ENCODE peak calls at places on chromosomes 7 and 10, in seven cellular contexts. One of them, this sample, is unnamed.

GRCh38 chr7:42137941-42138340 is 99.1 kb downstream of the GLI3 start:
- DNase-seq in NCI-H1436: no peak
- DNase-seq in germinal center: no peak
- DNase-seq in activated naive CD4-positive, alpha-beta T cell treated with anti-CD3 and anti-CD28 coated beads, Interleukin-2, amount 50 U/mL, for 16 hours: no peak
- DNase-seq in iPS DF 6.9: no peak
- DNase-seq in stimulated activated CD8-positive, alpha-beta memory T cell treated with anti-CD3 and anti-CD28 coated beads, Interleukin-12 subunit alpha, Interleukin-12 subunit beta, amount 100 ng/mL, for 4 hours: no peak
- DNase-seq in NCI-H1105 treated with DMSO at 0.1 percent for 48 hours: no peak
- DNase-seq in this sample: no peak

GRCh38 chr10:93413252-93413689 is 68.9 kb downstream of the MYOF start:
- DNase-seq in NCI-H1436: no peak
- DNase-seq in germinal center: no peak
- DNase-seq in activated naive CD4-positive, alpha-beta T cell treated with anti-CD3 and anti-CD28 coated beads, Interleukin-2, amount 50 U/mL, for 16 hours: no peak
- DNase-seq in iPS DF 6.9: no peak
- DNase-seq in stimulated activated CD8-positive, alpha-beta memory T cell treated with anti-CD3 and anti-CD28 coated beads, Interleukin-12 subunit alpha, Interleukin-12 subunit beta, amount 100 ng/mL, for 4 hours: no peak
- DNase-seq in NCI-H1105 treated with DMSO at 0.1 percent for 48 hours: no peak
- DNase-seq in this sample: no peak

GRCh38 chr10:27724287-27724686 is 21.3 kb downstream of the MKX start:
- DNase-seq in NCI-H1436: no peak
- DNase-seq in germinal center: no peak
- DNase-seq in activated naive CD4-positive, alpha-beta T cell treated with anti-CD3 and anti-CD28 coated beads, Interleukin-2, amount 50 U/mL, for 16 hours: no peak
- DNase-seq in iPS DF 6.9: no peak
- DNase-seq in stimulated activated CD8-positive, alpha-beta memory T cell treated with anti-CD3 and anti-CD28 coated beads, Interleukin-12 subunit alpha, Interleukin-12 subunit beta, amount 100 ng/mL, for 4 hours: no peak
- DNase-seq in NCI-H1105 treated with DMSO at 0.1 percent for 48 hours: no peak
- DNase-seq in this sample: no peak

GRCh38 chr7:93435791-93436190 is 138.7 kb downstream of the CALCR start:
- DNase-seq in NCI-H1436: no peak
- DNase-seq in germinal center: no peak
- DNase-seq in activated naive CD4-positive, alpha-beta T cell treated with anti-CD3 and anti-CD28 coated beads, Interleukin-2, amount 50 U/mL, for 16 hours: no peak
- DNase-seq in iPS DF 6.9: no peak
- DNase-seq in stimulated activated CD8-positive, alpha-beta memory T cell treated with anti-CD3 and anti-CD28 coated beads, Interleukin-12 subunit alpha, Interleukin-12 subunit beta, amount 100 ng/mL, for 4 hours: no peak
- DNase-seq in NCI-H1105 treated with DMSO at 0.1 percent for 48 hours: no peak
- DNase-seq in this sample: no peak

GRCh38 chr10:33330543-33331019 is 3.9 kb downstream of the NRP1 start:
- DNase-seq in NCI-H1436: peak
- DNase-seq in germinal center: peak
- DNase-seq in activated naive CD4-positive, alpha-beta T cell treated with anti-CD3 and anti-CD28 coated beads, Interleukin-2, amount 50 U/mL, for 16 hours: peak
- DNase-seq in iPS DF 6.9: peak
- DNase-seq in stimulated activated CD8-positive, alpha-beta memory T cell treated with anti-CD3 and anti-CD28 coated beads, Interleukin-12 subunit alpha, Interleukin-12 subunit beta, amount 100 ng/mL, for 4 hours: peak
- DNase-seq in NCI-H1105 treated with DMSO at 0.1 percent for 48 hours: peak
- DNase-seq in this sample: peak

GRCh38 chr10:69861251-69862240 is 59.8 kb downstream of the COL13A1 start:
- DNase-seq in NCI-H1436: peak
- DNase-seq in germinal center: no peak
- DNase-seq in activated naive CD4-positive, alpha-beta T cell treated with anti-CD3 and anti-CD28 coated beads, Interleukin-2, amount 50 U/mL, for 16 hours: no peak
- DNase-seq in iPS DF 6.9: no peak
- DNase-seq in stimulated activated CD8-positive, alpha-beta memory T cell treated with anti-CD3 and anti-CD28 coated beads, Interleukin-12 subunit alpha, Interleukin-12 subunit beta, amount 100 ng/mL, for 4 hours: no peak
- DNase-seq in NCI-H1105 treated with DMSO at 0.1 percent for 48 hours: peak
- DNase-seq in this sample: peak

GRCh38 chr10:127849224-127849623 is 43.5 kb downstream of the CLRN3 start:
- DNase-seq in NCI-H1436: no peak
- DNase-seq in germinal center: no peak
- DNase-seq in activated naive CD4-positive, alpha-beta T cell treated with anti-CD3 and anti-CD28 coated beads, Interleukin-2, amount 50 U/mL, for 16 hours: no peak
- DNase-seq in iPS DF 6.9: no peak
- DNase-seq in stimulated activated CD8-positive, alpha-beta memory T cell treated with anti-CD3 and anti-CD28 coated beads, Interleukin-12 subunit alpha, Interleukin-12 subunit beta, amount 100 ng/mL, for 4 hours: no peak
- DNase-seq in NCI-H1105 treated with DMSO at 0.1 percent for 48 hours: no peak
- DNase-seq in this sample: no peak

GRCh38 chr10:114022751-114023150 is 20.9 kb upstream of the ADRB1 start:
- DNase-seq in NCI-H1436: no peak
- DNase-seq in germinal center: no peak
- DNase-seq in activated naive CD4-positive, alpha-beta T cell treated with anti-CD3 and anti-CD28 coated beads, Interleukin-2, amount 50 U/mL, for 16 hours: no peak
- DNase-seq in iPS DF 6.9: no peak
- DNase-seq in stimulated activated CD8-positive, alpha-beta memory T cell treated with anti-CD3 and anti-CD28 coated beads, Interleukin-12 subunit alpha, Interleukin-12 subunit beta, amount 100 ng/mL, for 4 hours: no peak
- DNase-seq in NCI-H1105 treated with DMSO at 0.1 percent for 48 hours: no peak
- DNase-seq in this sample: no peak

GRCh38 chr10:74987339-74988054 is 124.0 kb upstream of the SAMD8 start:
- DNase-seq in NCI-H1436: no peak
- DNase-seq in germinal center: no peak
- DNase-seq in activated naive CD4-positive, alpha-beta T cell treated with anti-CD3 and anti-CD28 coated beads, Interleukin-2, amount 50 U/mL, for 16 hours: no peak
- DNase-seq in iPS DF 6.9: no peak
- DNase-seq in stimulated activated CD8-positive, alpha-beta memory T cell treated with anti-CD3 and anti-CD28 coated beads, Interleukin-12 subunit alpha, Interleukin-12 subunit beta, amount 100 ng/mL, for 4 hours: no peak
- DNase-seq in NCI-H1105 treated with DMSO at 0.1 percent for 48 hours: no peak
- DNase-seq in this sample: no peak

GRCh38 chr7:102421706-102422105 is 11.7 kb upstream of the ORAI2 start:
- DNase-seq in NCI-H1436: no peak
- DNase-seq in germinal center: no peak
- DNase-seq in activated naive CD4-positive, alpha-beta T cell treated with anti-CD3 and anti-CD28 coated beads, Interleukin-2, amount 50 U/mL, for 16 hours: no peak
- DNase-seq in iPS DF 6.9: no peak
- DNase-seq in stimulated activated CD8-positive, alpha-beta memory T cell treated with anti-CD3 and anti-CD28 coated beads, Interleukin-12 subunit alpha, Interleukin-12 subunit beta, amount 100 ng/mL, for 4 hours: no peak
- DNase-seq in NCI-H1105 treated with DMSO at 0.1 percent for 48 hours: no peak
- DNase-seq in this sample: no peak

GRCh38 chr10:60479305-60480020 is 89.8 kb upstream of the ANK3 start:
- DNase-seq in NCI-H1436: no peak
- DNase-seq in germinal center: no peak
- DNase-seq in activated naive CD4-positive, alpha-beta T cell treated with anti-CD3 and anti-CD28 coated beads, Interleukin-2, amount 50 U/mL, for 16 hours: no peak
- DNase-seq in iPS DF 6.9: no peak
- DNase-seq in stimulated activated CD8-positive, alpha-beta memory T cell treated with anti-CD3 and anti-CD28 coated beads, Interleukin-12 subunit alpha, Interleukin-12 subunit beta, amount 100 ng/mL, for 4 hours: no peak
- DNase-seq in NCI-H1105 treated with DMSO at 0.1 percent for 48 hours: no peak
- DNase-seq in this sample: no peak

GRCh38 chr10:52755297-52756062 is 17.1 kb downstream of the MBL2 start:
- DNase-seq in NCI-H1436: no peak
- DNase-seq in germinal center: no peak
- DNase-seq in activated naive CD4-positive, alpha-beta T cell treated with anti-CD3 and anti-CD28 coated beads, Interleukin-2, amount 50 U/mL, for 16 hours: no peak
- DNase-seq in iPS DF 6.9: no peak
- DNase-seq in stimulated activated CD8-positive, alpha-beta memory T cell treated with anti-CD3 and anti-CD28 coated beads, Interleukin-12 subunit alpha, Interleukin-12 subunit beta, amount 100 ng/mL, for 4 hours: no peak
- DNase-seq in NCI-H1105 treated with DMSO at 0.1 percent for 48 hours: no peak
- DNase-seq in this sample: no peak

GRCh38 chr10:71443676-71444075 is 47.0 kb downstream of the CDH23 start:
- DNase-seq in NCI-H1436: no peak
- DNase-seq in germinal center: no peak
- DNase-seq in activated naive CD4-positive, alpha-beta T cell treated with anti-CD3 and anti-CD28 coated beads, Interleukin-2, amount 50 U/mL, for 16 hours: no peak
- DNase-seq in iPS DF 6.9: no peak
- DNase-seq in stimulated activated CD8-positive, alpha-beta memory T cell treated with anti-CD3 and anti-CD28 coated beads, Interleukin-12 subunit alpha, Interleukin-12 subunit beta, amount 100 ng/mL, for 4 hours: no peak
- DNase-seq in NCI-H1105 treated with DMSO at 0.1 percent for 48 hours: no peak
- DNase-seq in this sample: no peak

GRCh38 chr10:80425901-80426300 is 17.6 kb downstream of the PRXL2A start:
- DNase-seq in NCI-H1436: no peak
- DNase-seq in germinal center: no peak
- DNase-seq in activated naive CD4-positive, alpha-beta T cell treated with anti-CD3 and anti-CD28 coated beads, Interleukin-2, amount 50 U/mL, for 16 hours: no peak
- DNase-seq in iPS DF 6.9: no peak
- DNase-seq in stimulated activated CD8-positive, alpha-beta memory T cell treated with anti-CD3 and anti-CD28 coated beads, Interleukin-12 subunit alpha, Interleukin-12 subunit beta, amount 100 ng/mL, for 4 hours: no peak
- DNase-seq in NCI-H1105 treated with DMSO at 0.1 percent for 48 hours: no peak
- DNase-seq in this sample: no peak

GRCh38 chr7:143507094-143507518 is 29.4 kb downstream of the TAS2R41 start:
- DNase-seq in NCI-H1436: no peak
- DNase-seq in germinal center: no peak
- DNase-seq in activated naive CD4-positive, alpha-beta T cell treated with anti-CD3 and anti-CD28 coated beads, Interleukin-2, amount 50 U/mL, for 16 hours: no peak
- DNase-seq in iPS DF 6.9: no peak
- DNase-seq in stimulated activated CD8-positive, alpha-beta memory T cell treated with anti-CD3 and anti-CD28 coated beads, Interleukin-12 subunit alpha, Interleukin-12 subunit beta, amount 100 ng/mL, for 4 hours: no peak
- DNase-seq in NCI-H1105 treated with DMSO at 0.1 percent for 48 hours: no peak
- DNase-seq in this sample: no peak

GRCh38 chr7:42087616-42088015 is 149.4 kb downstream of the GLI3 start:
- DNase-seq in NCI-H1436: no peak
- DNase-seq in germinal center: no peak
- DNase-seq in activated naive CD4-positive, alpha-beta T cell treated with anti-CD3 and anti-CD28 coated beads, Interleukin-2, amount 50 U/mL, for 16 hours: no peak
- DNase-seq in iPS DF 6.9: no peak
- DNase-seq in stimulated activated CD8-positive, alpha-beta memory T cell treated with anti-CD3 and anti-CD28 coated beads, Interleukin-12 subunit alpha, Interleukin-12 subunit beta, amount 100 ng/mL, for 4 hours: no peak
- DNase-seq in NCI-H1105 treated with DMSO at 0.1 percent for 48 hours: no peak
- DNase-seq in this sample: no peak

GRCh38 chr10:10499839-10500238 is 517.8 kb upstream of the CELF2 start:
- DNase-seq in NCI-H1436: no peak
- DNase-seq in germinal center: no peak
- DNase-seq in activated naive CD4-positive, alpha-beta T cell treated with anti-CD3 and anti-CD28 coated beads, Interleukin-2, amount 50 U/mL, for 16 hours: no peak
- DNase-seq in iPS DF 6.9: no peak
- DNase-seq in stimulated activated CD8-positive, alpha-beta memory T cell treated with anti-CD3 and anti-CD28 coated beads, Interleukin-12 subunit alpha, Interleukin-12 subunit beta, amount 100 ng/mL, for 4 hours: no peak
- DNase-seq in NCI-H1105 treated with DMSO at 0.1 percent for 48 hours: no peak
- DNase-seq in this sample: peak

GRCh38 chr10:5524721-5525531 is at the start of gene CALML3:
- DNase-seq in NCI-H1436: no peak
- DNase-seq in germinal center: no peak
- DNase-seq in activated naive CD4-positive, alpha-beta T cell treated with anti-CD3 and anti-CD28 coated beads, Interleukin-2, amount 50 U/mL, for 16 hours: no peak
- DNase-seq in iPS DF 6.9: no peak
- DNase-seq in stimulated activated CD8-positive, alpha-beta memory T cell treated with anti-CD3 and anti-CD28 coated beads, Interleukin-12 subunit alpha, Interleukin-12 subunit beta, amount 100 ng/mL, for 4 hours: no peak
- DNase-seq in NCI-H1105 treated with DMSO at 0.1 percent for 48 hours: peak
- DNase-seq in this sample: no peak

GRCh38 chr10:86595496-86595895 is 58.9 kb upstream of the OPN4 start:
- DNase-seq in NCI-H1436: no peak
- DNase-seq in germinal center: no peak
- DNase-seq in activated naive CD4-positive, alpha-beta T cell treated with anti-CD3 and anti-CD28 coated beads, Interleukin-2, amount 50 U/mL, for 16 hours: no peak
- DNase-seq in iPS DF 6.9: no peak
- DNase-seq in stimulated activated CD8-positive, alpha-beta memory T cell treated with anti-CD3 and anti-CD28 coated beads, Interleukin-12 subunit alpha, Interleukin-12 subunit beta, amount 100 ng/mL, for 4 hours: no peak
- DNase-seq in NCI-H1105 treated with DMSO at 0.1 percent for 48 hours: no peak
- DNase-seq in this sample: no peak

GRCh38 chr7:106824458-106824857 is 40.6 kb upstream of the PIK3CG start:
- DNase-seq in NCI-H1436: no peak
- DNase-seq in germinal center: no peak
- DNase-seq in activated naive CD4-positive, alpha-beta T cell treated with anti-CD3 and anti-CD28 coated beads, Interleukin-2, amount 50 U/mL, for 16 hours: no peak
- DNase-seq in iPS DF 6.9: no peak
- DNase-seq in stimulated activated CD8-positive, alpha-beta memory T cell treated with anti-CD3 and anti-CD28 coated beads, Interleukin-12 subunit alpha, Interleukin-12 subunit beta, amount 100 ng/mL, for 4 hours: no peak
- DNase-seq in NCI-H1105 treated with DMSO at 0.1 percent for 48 hours: no peak
- DNase-seq in this sample: no peak

GRCh38 chr10:15341502-15342128 is 29.5 kb downstream of the FAM171A1 start:
- DNase-seq in NCI-H1436: no peak
- DNase-seq in germinal center: no peak
- DNase-seq in activated naive CD4-positive, alpha-beta T cell treated with anti-CD3 and anti-CD28 coated beads, Interleukin-2, amount 50 U/mL, for 16 hours: no peak
- DNase-seq in iPS DF 6.9: no peak
- DNase-seq in stimulated activated CD8-positive, alpha-beta memory T cell treated with anti-CD3 and anti-CD28 coated beads, Interleukin-12 subunit alpha, Interleukin-12 subunit beta, amount 100 ng/mL, for 4 hours: no peak
- DNase-seq in NCI-H1105 treated with DMSO at 0.1 percent for 48 hours: no peak
- DNase-seq in this sample: no peak

GRCh38 chr10:78618050-78618449 is 450.7 kb upstream of the ZMIZ1 start:
- DNase-seq in NCI-H1436: no peak
- DNase-seq in germinal center: no peak
- DNase-seq in activated naive CD4-positive, alpha-beta T cell treated with anti-CD3 and anti-CD28 coated beads, Interleukin-2, amount 50 U/mL, for 16 hours: no peak
- DNase-seq in iPS DF 6.9: no peak
- DNase-seq in stimulated activated CD8-positive, alpha-beta memory T cell treated with anti-CD3 and anti-CD28 coated beads, Interleukin-12 subunit alpha, Interleukin-12 subunit beta, amount 100 ng/mL, for 4 hours: no peak
- DNase-seq in NCI-H1105 treated with DMSO at 0.1 percent for 48 hours: no peak
- DNase-seq in this sample: no peak

GRCh38 chr7:156639426-156640256 is 933 bp upstream of the RNF32 start:
- DNase-seq in NCI-H1436: no peak
- DNase-seq in germinal center: no peak
- DNase-seq in activated naive CD4-positive, alpha-beta T cell treated with anti-CD3 and anti-CD28 coated beads, Interleukin-2, amount 50 U/mL, for 16 hours: no peak
- DNase-seq in iPS DF 6.9: no peak
- DNase-seq in stimulated activated CD8-positive, alpha-beta memory T cell treated with anti-CD3 and anti-CD28 coated beads, Interleukin-12 subunit alpha, Interleukin-12 subunit beta, amount 100 ng/mL, for 4 hours: no peak
- DNase-seq in NCI-H1105 treated with DMSO at 0.1 percent for 48 hours: no peak
- DNase-seq in this sample: no peak

GRCh38 chr7:157658851-157659412 is 322.1 kb downstream of the DNAJB6 start:
- DNase-seq in NCI-H1436: no peak
- DNase-seq in germinal center: no peak
- DNase-seq in activated naive CD4-positive, alpha-beta T cell treated with anti-CD3 and anti-CD28 coated beads, Interleukin-2, amount 50 U/mL, for 16 hours: no peak
- DNase-seq in iPS DF 6.9: no peak
- DNase-seq in stimulated activated CD8-positive, alpha-beta memory T cell treated with anti-CD3 and anti-CD28 coated beads, Interleukin-12 subunit alpha, Interleukin-12 subunit beta, amount 100 ng/mL, for 4 hours: no peak
- DNase-seq in NCI-H1105 treated with DMSO at 0.1 percent for 48 hours: no peak
- DNase-seq in this sample: no peak

GRCh38 chr10:49371967-49372366 is 23.9 kb downstream of the DRGX start:
- DNase-seq in NCI-H1436: no peak
- DNase-seq in germinal center: no peak
- DNase-seq in activated naive CD4-positive, alpha-beta T cell treated with anti-CD3 and anti-CD28 coated beads, Interleukin-2, amount 50 U/mL, for 16 hours: no peak
- DNase-seq in iPS DF 6.9: no peak
- DNase-seq in stimulated activated CD8-positive, alpha-beta memory T cell treated with anti-CD3 and anti-CD28 coated beads, Interleukin-12 subunit alpha, Interleukin-12 subunit beta, amount 100 ng/mL, for 4 hours: no peak
- DNase-seq in NCI-H1105 treated with DMSO at 0.1 percent for 48 hours: no peak
- DNase-seq in this sample: no peak

GRCh38 chr10:122495406-122496340 is 34.3 kb downstream of the HTRA1 start:
- DNase-seq in NCI-H1436: no peak
- DNase-seq in germinal center: no peak
- DNase-seq in activated naive CD4-positive, alpha-beta T cell treated with anti-CD3 and anti-CD28 coated beads, Interleukin-2, amount 50 U/mL, for 16 hours: no peak
- DNase-seq in iPS DF 6.9: no peak
- DNase-seq in stimulated activated CD8-positive, alpha-beta memory T cell treated with anti-CD3 and anti-CD28 coated beads, Interleukin-12 subunit alpha, Interleukin-12 subunit beta, amount 100 ng/mL, for 4 hours: no peak
- DNase-seq in NCI-H1105 treated with DMSO at 0.1 percent for 48 hours: no peak
- DNase-seq in this sample: no peak

GRCh38 chr10:3287566-3288445 is 115.2 kb upstream of the PITRM1 start:
- DNase-seq in NCI-H1436: no peak
- DNase-seq in germinal center: no peak
- DNase-seq in activated naive CD4-positive, alpha-beta T cell treated with anti-CD3 and anti-CD28 coated beads, Interleukin-2, amount 50 U/mL, for 16 hours: no peak
- DNase-seq in iPS DF 6.9: no peak
- DNase-seq in stimulated activated CD8-positive, alpha-beta memory T cell treated with anti-CD3 and anti-CD28 coated beads, Interleukin-12 subunit alpha, Interleukin-12 subunit beta, amount 100 ng/mL, for 4 hours: no peak
- DNase-seq in NCI-H1105 treated with DMSO at 0.1 percent for 48 hours: peak
- DNase-seq in this sample: no peak

GRCh38 chr10:69367469-69367868 is 49.2 kb downstream of the TACR2 start:
- DNase-seq in NCI-H1436: no peak
- DNase-seq in germinal center: no peak
- DNase-seq in activated naive CD4-positive, alpha-beta T cell treated with anti-CD3 and anti-CD28 coated beads, Interleukin-2, amount 50 U/mL, for 16 hours: no peak
- DNase-seq in iPS DF 6.9: no peak
- DNase-seq in stimulated activated CD8-positive, alpha-beta memory T cell treated with anti-CD3 and anti-CD28 coated beads, Interleukin-12 subunit alpha, Interleukin-12 subunit beta, amount 100 ng/mL, for 4 hours: no peak
- DNase-seq in NCI-H1105 treated with DMSO at 0.1 percent for 48 hours: no peak
- DNase-seq in this sample: no peak

GRCh38 chr7:79868010-79868409 is 266.6 kb upstream of the GNAI1 start:
- DNase-seq in NCI-H1436: no peak
- DNase-seq in germinal center: no peak
- DNase-seq in activated naive CD4-positive, alpha-beta T cell treated with anti-CD3 and anti-CD28 coated beads, Interleukin-2, amount 50 U/mL, for 16 hours: no peak
- DNase-seq in iPS DF 6.9: no peak
- DNase-seq in stimulated activated CD8-positive, alpha-beta memory T cell treated with anti-CD3 and anti-CD28 coated beads, Interleukin-12 subunit alpha, Interleukin-12 subunit beta, amount 100 ng/mL, for 4 hours: no peak
- DNase-seq in NCI-H1105 treated with DMSO at 0.1 percent for 48 hours: no peak
- DNase-seq in this sample: no peak

GRCh38 chr7:11082552-11083213 is 109.0 kb downstream of the PHF14 start:
- DNase-seq in NCI-H1436: no peak
- DNase-seq in germinal center: no peak
- DNase-seq in activated naive CD4-positive, alpha-beta T cell treated with anti-CD3 and anti-CD28 coated beads, Interleukin-2, amount 50 U/mL, for 16 hours: no peak
- DNase-seq in iPS DF 6.9: no peak
- DNase-seq in stimulated activated CD8-positive, alpha-beta memory T cell treated with anti-CD3 and anti-CD28 coated beads, Interleukin-12 subunit alpha, Interleukin-12 subunit beta, amount 100 ng/mL, for 4 hours: no peak
- DNase-seq in NCI-H1105 treated with DMSO at 0.1 percent for 48 hours: no peak
- DNase-seq in this sample: no peak

GRCh38 chr10:110861930-110862677 is 9.6 kb upstream of the PDCD4 start:
- DNase-seq in NCI-H1436: no peak
- DNase-seq in germinal center: no peak
- DNase-seq in activated naive CD4-positive, alpha-beta T cell treated with anti-CD3 and anti-CD28 coated beads, Interleukin-2, amount 50 U/mL, for 16 hours: no peak
- DNase-seq in iPS DF 6.9: no peak
- DNase-seq in stimulated activated CD8-positive, alpha-beta memory T cell treated with anti-CD3 and anti-CD28 coated beads, Interleukin-12 subunit alpha, Interleukin-12 subunit beta, amount 100 ng/mL, for 4 hours: no peak
- DNase-seq in NCI-H1105 treated with DMSO at 0.1 percent for 48 hours: no peak
- DNase-seq in this sample: no peak

GRCh38 chr10:106582291-106582690 is 582.2 kb downstream of the SORCS1 start:
- DNase-seq in NCI-H1436: no peak
- DNase-seq in germinal center: no peak
- DNase-seq in activated naive CD4-positive, alpha-beta T cell treated with anti-CD3 and anti-CD28 coated beads, Interleukin-2, amount 50 U/mL, for 16 hours: no peak
- DNase-seq in iPS DF 6.9: no peak
- DNase-seq in stimulated activated CD8-positive, alpha-beta memory T cell treated with anti-CD3 and anti-CD28 coated beads, Interleukin-12 subunit alpha, Interleukin-12 subunit beta, amount 100 ng/mL, for 4 hours: no peak
- DNase-seq in NCI-H1105 treated with DMSO at 0.1 percent for 48 hours: no peak
- DNase-seq in this sample: no peak

GRCh38 chr7:130432886-130433285 is 7.9 kb downstream of the CEP41 start:
- DNase-seq in NCI-H1436: no peak
- DNase-seq in germinal center: no peak
- DNase-seq in activated naive CD4-positive, alpha-beta T cell treated with anti-CD3 and anti-CD28 coated beads, Interleukin-2, amount 50 U/mL, for 16 hours: no peak
- DNase-seq in iPS DF 6.9: no peak
- DNase-seq in stimulated activated CD8-positive, alpha-beta memory T cell treated with anti-CD3 and anti-CD28 coated beads, Interleukin-12 subunit alpha, Interleukin-12 subunit beta, amount 100 ng/mL, for 4 hours: no peak
- DNase-seq in NCI-H1105 treated with DMSO at 0.1 percent for 48 hours: no peak
- DNase-seq in this sample: no peak

GRCh38 chr7:100081535-100082102 is at the start of gene ZNF3:
- DNase-seq in NCI-H1436: peak
- DNase-seq in germinal center: peak
- DNase-seq in activated naive CD4-positive, alpha-beta T cell treated with anti-CD3 and anti-CD28 coated beads, Interleukin-2, amount 50 U/mL, for 16 hours: peak
- DNase-seq in iPS DF 6.9: peak
- DNase-seq in stimulated activated CD8-positive, alpha-beta memory T cell treated with anti-CD3 and anti-CD28 coated beads, Interleukin-12 subunit alpha, Interleukin-12 subunit beta, amount 100 ng/mL, for 4 hours: peak
- DNase-seq in NCI-H1105 treated with DMSO at 0.1 percent for 48 hours: peak
- DNase-seq in this sample: peak

GRCh38 chr7:102106625-102107024 is 180.0 kb upstream of the SH2B2 start:
- DNase-seq in NCI-H1436: no peak
- DNase-seq in germinal center: no peak
- DNase-seq in activated naive CD4-positive, alpha-beta T cell treated with anti-CD3 and anti-CD28 coated beads, Interleukin-2, amount 50 U/mL, for 16 hours: no peak
- DNase-seq in iPS DF 6.9: no peak
- DNase-seq in stimulated activated CD8-positive, alpha-beta memory T cell treated with anti-CD3 and anti-CD28 coated beads, Interleukin-12 subunit alpha, Interleukin-12 subunit beta, amount 100 ng/mL, for 4 hours: no peak
- DNase-seq in NCI-H1105 treated with DMSO at 0.1 percent for 48 hours: no peak
- DNase-seq in this sample: no peak

GRCh38 chr10:91163269-91163708 is 57.2 kb upstream of the PCGF5 start:
- DNase-seq in NCI-H1436: peak
- DNase-seq in germinal center: peak
- DNase-seq in activated naive CD4-positive, alpha-beta T cell treated with anti-CD3 and anti-CD28 coated beads, Interleukin-2, amount 50 U/mL, for 16 hours: peak
- DNase-seq in iPS DF 6.9: no peak
- DNase-seq in stimulated activated CD8-positive, alpha-beta memory T cell treated with anti-CD3 and anti-CD28 coated beads, Interleukin-12 subunit alpha, Interleukin-12 subunit beta, amount 100 ng/mL, for 4 hours: peak
- DNase-seq in NCI-H1105 treated with DMSO at 0.1 percent for 48 hours: peak
- DNase-seq in this sample: peak

GRCh38 chr7:2645274-2645868 is 13.6 kb downstream of the TTYH3 start:
- DNase-seq in NCI-H1436: no peak
- DNase-seq in germinal center: no peak
- DNase-seq in activated naive CD4-positive, alpha-beta T cell treated with anti-CD3 and anti-CD28 coated beads, Interleukin-2, amount 50 U/mL, for 16 hours: no peak
- DNase-seq in iPS DF 6.9: no peak
- DNase-seq in stimulated activated CD8-positive, alpha-beta memory T cell treated with anti-CD3 and anti-CD28 coated beads, Interleukin-12 subunit alpha, Interleukin-12 subunit beta, amount 100 ng/mL, for 4 hours: no peak
- DNase-seq in NCI-H1105 treated with DMSO at 0.1 percent for 48 hours: no peak
- DNase-seq in this sample: no peak

GRCh38 chr7:26856481-26856880 is 7.9 kb downstream of the SKAP2 start:
- DNase-seq in NCI-H1436: no peak
- DNase-seq in germinal center: no peak
- DNase-seq in activated naive CD4-positive, alpha-beta T cell treated with anti-CD3 and anti-CD28 coated beads, Interleukin-2, amount 50 U/mL, for 16 hours: no peak
- DNase-seq in iPS DF 6.9: no peak
- DNase-seq in stimulated activated CD8-positive, alpha-beta memory T cell treated with anti-CD3 and anti-CD28 coated beads, Interleukin-12 subunit alpha, Interleukin-12 subunit beta, amount 100 ng/mL, for 4 hours: no peak
- DNase-seq in NCI-H1105 treated with DMSO at 0.1 percent for 48 hours: no peak
- DNase-seq in this sample: no peak